ENCODE peak calls at places on chromosomes 12 and 14, in six cellular contexts. L is A673, C is AG04450, E is EL, T is neuronal stem cell, D is frontal cortex. A is an unnamed sample.

GRCh38 chr14:76939015-76939742 is 89.3 kb downstream of the IRF2BPL start:
- DNase-seq in D (no peak), E (no peak), L (no peak), T (no peak), C (no peak), A (no peak)

GRCh38 chr12:50723870-50724269 is 40.0 kb upstream of the ATF1 start:
- DNase-seq in E (no peak), D (no peak), L (no peak), C (no peak), T (no peak), A (no peak)

GRCh38 chr12:122813310-122813713 is 21.9 kb upstream of the HIP1R start:
- DNase-seq in D (no peak), L (no peak), C (no peak), T (no peak), E (no peak), A (no peak)

GRCh38 chr12:109723311-109723791 is 9.7 kb downstream of the FAM222A start:
- DNase-seq in L (no peak), C (no peak), D (peak), E (no peak), T (no peak), A (no peak)

GRCh38 chr12:63068857-63069442 is 82.1 kb downstream of the AVPR1A start:
- DNase-seq in T (peak), C (peak), E (peak), L (peak), D (peak), A (peak)

GRCh38 chr14:51341338-51341737 is 101.3 kb downstream of the TMX1 start:
- DNase-seq in D (no peak), T (no peak), C (no peak), L (no peak), E (no peak), A (no peak)

GRCh38 chr14:22386924-22387775 is 201.9 kb downstream of the DAD1 start:
- DNase-seq in C (peak), D (peak), L (peak), E (peak), T (peak), A (peak)

GRCh38 chr14:33680873-33681272 is 270.0 kb downstream of the EGLN3 start:
- DNase-seq in C (no peak), E (no peak), L (no peak), T (no peak), D (no peak), A (no peak)

GRCh38 chr12:18546399-18546798 is 191.4 kb downstream of the PLCZ1 start:
- DNase-seq in T (no peak), E (peak), D (no peak), L (no peak), C (no peak), A (peak)

GRCh38 chr12:27936196-27936595 is 36.3 kb downstream of the PTHLH start:
- DNase-seq in D (no peak), C (no peak), L (no peak), T (no peak), E (peak), A (no peak)

GRCh38 chr12:23084236-23084995 is 459.4 kb downstream of the ETNK1 start:
- DNase-seq in T (no peak), C (peak), E (peak), D (no peak), L (peak), A (peak)

GRCh38 chr12:128755565-128755964 is 68.2 kb downstream of the SLC15A4 start:
- DNase-seq in E (no peak), C (no peak), D (no peak), T (no peak), L (no peak), A (no peak)

GRCh38 chr14:59015482-59015881 is 173.0 kb upstream of the DAAM1 start:
- DNase-seq in T (no peak), C (no peak), E (no peak), D (no peak), L (no peak), A (no peak)

GRCh38 chr14:100535287-100536131 is 51.7 kb downstream of the BEGAIN start:
- DNase-seq in D (no peak), L (no peak), T (no peak), E (no peak), C (no peak), A (no peak)

GRCh38 chr12:55629058-55629841 is 7.4 kb upstream of the OR10P1 start:
- DNase-seq in T (no peak), L (no peak), E (no peak), C (no peak), D (no peak), A (no peak)

GRCh38 chr12:128190614-128191013 is 76.4 kb upstream of the TMEM132C start:
- DNase-seq in L (no peak), E (no peak), D (peak), C (no peak), T (peak), A (no peak)

A was measured in EH.